ENCODE peak calls at places on chromosome 15, in four cellular contexts. One of them, this sample, is unnamed.

GRCh38 chr15:31476866-31477265 is 150.2 kb downstream of the KLF13 start:
- DNase-seq in suprapubic skin: peak; percentile 40
- DNase-seq in esophagus muscularis mucosa: no peak
- DNase-seq in SK-N-SH: no peak
- DNase-seq in this sample: peak; percentile 6

GRCh38 chr15:63456253-63456652 is 48.1 kb upstream of the USP3 start:
- DNase-seq in suprapubic skin: peak; percentile 34
- DNase-seq in esophagus muscularis mucosa: no peak
- DNase-seq in SK-N-SH: no peak
- DNase-seq in this sample: no peak

GRCh38 chr15:80849308-80849707 is 70.1 kb downstream of the CEMIP start:
- DNase-seq in suprapubic skin: no peak
- DNase-seq in esophagus muscularis mucosa: no peak
- DNase-seq in SK-N-SH: no peak
- DNase-seq in this sample: no peak

GRCh38 chr15:58015565-58015964 is 49.9 kb downstream of the ALDH1A2 start:
- DNase-seq in suprapubic skin: no peak
- DNase-seq in esophagus muscularis mucosa: no peak
- DNase-seq in SK-N-SH: no peak
- DNase-seq in this sample: no peak

GRCh38 chr15:52483712-52484111 is 45.0 kb downstream of the MYO5A start:
- DNase-seq in suprapubic skin: no peak
- DNase-seq in esophagus muscularis mucosa: no peak
- DNase-seq in SK-N-SH: no peak
- DNase-seq in this sample: no peak

GRCh38 chr15:31387483-31388118 is 61.0 kb downstream of the KLF13 start:
- DNase-seq in suprapubic skin: peak; percentile 3
- DNase-seq in esophagus muscularis mucosa: no peak
- DNase-seq in SK-N-SH: peak; percentile 86
- DNase-seq in this sample: no peak

GRCh38 chr15:68739390-68740075 is 81.2 kb downstream of the ANP32A start:
- DNase-seq in suprapubic skin: no peak
- DNase-seq in esophagus muscularis mucosa: no peak
- DNase-seq in SK-N-SH: no peak
- DNase-seq in this sample: no peak

GRCh38 chr15:26087881-26088280 is 224.8 kb upstream of the ATP10A start:
- DNase-seq in suprapubic skin: no peak
- DNase-seq in esophagus muscularis mucosa: no peak
- DNase-seq in SK-N-SH: no peak
- DNase-seq in this sample: no peak

GRCh38 chr15:92395176-92395521 is 1.5 kb downstream of the ST8SIA2 start:
- DNase-seq in suprapubic skin: no peak
- DNase-seq in esophagus muscularis mucosa: no peak
- DNase-seq in SK-N-SH: no peak
- DNase-seq in this sample: no peak

GRCh38 chr15:75123395-75123794 is 78.3 kb upstream of the C15orf39 start:
- DNase-seq in suprapubic skin: no peak
- DNase-seq in esophagus muscularis mucosa: no peak
- DNase-seq in SK-N-SH: no peak
- DNase-seq in this sample: no peak

GRCh38 chr15:78392430-78392829 is 45.6 kb upstream of the IREB2 start:
- DNase-seq in suprapubic skin: no peak
- DNase-seq in esophagus muscularis mucosa: no peak
- DNase-seq in SK-N-SH: peak; percentile 73
- DNase-seq in this sample: peak; percentile 75

GRCh38 chr15:65081270-65081669 is 4.7 kb downstream of the KBTBD13 start:
- DNase-seq in suprapubic skin: no peak
- DNase-seq in esophagus muscularis mucosa: no peak
- DNase-seq in SK-N-SH: no peak
- DNase-seq in this sample: no peak
- TF ChIP-seq CTCF in suprapubic skin: no peak
- TF ChIP-seq CTCF in esophagus muscularis mucosa: no peak
- TF ChIP-seq CTCF in SK-N-SH: no peak
- TF ChIP-seq CTCF in this sample: no peak

GRCh38 chr15:70259030-70259424 is 161.3 kb upstream of the TLE3 start:
- DNase-seq in suprapubic skin: no peak
- DNase-seq in esophagus muscularis mucosa: peak; percentile 94
- DNase-seq in SK-N-SH: no peak
- DNase-seq in this sample: peak; percentile 65

GRCh38 chr15:70260580-70260979 is 162.9 kb upstream of the TLE3 start:
- DNase-seq in suprapubic skin: no peak
- DNase-seq in esophagus muscularis mucosa: no peak
- DNase-seq in SK-N-SH: no peak
- DNase-seq in this sample: no peak

GRCh38 chr15:70261083-70261482 is 163.4 kb upstream of the TLE3 start:
- DNase-seq in suprapubic skin: no peak
- DNase-seq in esophagus muscularis mucosa: no peak
- DNase-seq in SK-N-SH: no peak
- DNase-seq in this sample: no peak

GRCh38 chr15:70259640-70260066 is 161.9 kb upstream of the TLE3 start:
- DNase-seq in suprapubic skin: no peak
- DNase-seq in esophagus muscularis mucosa: no peak
- DNase-seq in SK-N-SH: peak; percentile 61
- DNase-seq in this sample: no peak

GRCh38 chr15:70260096-70260495 is 162.4 kb upstream of the TLE3 start:
- DNase-seq in suprapubic skin: no peak
- DNase-seq in esophagus muscularis mucosa: no peak
- DNase-seq in SK-N-SH: no peak
- DNase-seq in this sample: no peak
- H3K4me1 ChIP-seq in suprapubic skin: peaks cover 25% of the 10 kb centered on the region
- H3K4me1 ChIP-seq in esophagus muscularis mucosa: peaks cover 45% of the 10 kb centered on the region
- H3K4me1 ChIP-seq in SK-N-SH: peaks cover 42% of the 10 kb centered on the region
- H3K4me1 ChIP-seq in this sample: peaks cover 9% of the 10 kb centered on the region

GRCh38 chr15:51227967-51228783 is 110.2 kb downstream of the CYP19A1 start:
- DNase-seq in suprapubic skin: no peak
- DNase-seq in esophagus muscularis mucosa: peak; percentile 80
- DNase-seq in SK-N-SH: no peak
- DNase-seq in this sample: no peak
- TF ChIP-seq POLR2AphosphoS5 in suprapubic skin: no peak
- TF ChIP-seq POLR2AphosphoS5 in esophagus muscularis mucosa: no peak
- TF ChIP-seq POLR2AphosphoS5 in SK-N-SH: no peak
- TF ChIP-seq POLR2AphosphoS5 in this sample: no peak

DNA sequence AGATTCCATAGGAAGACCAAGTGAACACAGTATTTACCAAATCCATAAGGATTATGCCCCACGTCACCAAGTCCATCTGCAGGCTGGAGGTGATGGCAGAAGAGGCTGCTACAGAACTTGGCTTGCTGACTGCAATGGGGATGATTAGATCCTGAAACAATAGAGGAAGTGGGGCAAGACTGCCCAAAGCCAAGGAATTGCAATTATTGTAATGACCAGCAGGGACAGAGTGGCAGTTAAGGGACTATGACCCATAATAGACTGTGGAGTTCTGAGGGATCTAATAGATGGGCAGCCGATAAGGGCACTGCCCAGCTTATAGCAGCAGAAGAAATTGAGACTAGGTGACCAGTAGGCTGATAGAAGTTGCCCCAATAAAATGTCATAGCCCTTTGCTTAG is 108.4 kb downstream of the MINAR1 start:
- DNase-seq in suprapubic skin: no peak
- DNase-seq in esophagus muscularis mucosa: no peak
- DNase-seq in SK-N-SH: no peak
- DNase-seq in this sample: no peak
- TF ChIP-seq CTCF in suprapubic skin: no peak
- TF ChIP-seq CTCF in esophagus muscularis mucosa: no peak
- TF ChIP-seq CTCF in SK-N-SH: peak; percentile 20
- TF ChIP-seq CTCF in this sample: no peak

DNA sequence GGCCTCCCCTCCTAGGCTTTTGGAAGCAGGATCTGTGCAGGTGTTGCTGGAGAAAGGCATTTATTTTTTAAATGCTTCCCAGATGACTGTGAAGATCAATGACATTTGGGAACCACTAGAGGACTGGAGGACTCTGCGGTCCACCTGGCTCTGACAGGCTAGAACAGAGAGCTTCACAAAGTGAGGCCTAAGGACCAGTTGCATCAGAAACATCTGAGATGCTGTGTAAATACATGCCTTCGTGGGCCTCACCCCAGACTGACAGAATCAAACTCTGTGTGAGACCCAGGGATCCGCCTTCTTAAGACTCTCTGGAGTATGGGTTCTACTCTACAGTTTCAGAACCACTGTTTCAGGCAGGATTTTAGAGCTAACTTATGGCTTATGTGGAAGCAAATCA is 105.0 kb upstream of the ICE2 start:
- DNase-seq in suprapubic skin: no peak
- DNase-seq in esophagus muscularis mucosa: no peak
- DNase-seq in SK-N-SH: no peak
- DNase-seq in this sample: no peak
- H3K4me1 ChIP-seq in suprapubic skin: peaks cover 74% of the 10 kb centered on the region
- H3K4me1 ChIP-seq in esophagus muscularis mucosa: peaks cover 79% of the 10 kb centered on the region
- H3K4me1 ChIP-seq in SK-N-SH: no peaks in the 10 kb centered on the region
- H3K4me1 ChIP-seq in this sample: peaks cover 14% of the 10 kb centered on the region

GRCh38 chr15:101172421-101173097 is 79.3 kb downstream of the CHSY1 start:
- DNase-seq in suprapubic skin: peak; percentile 53
- DNase-seq in esophagus muscularis mucosa: no peak
- DNase-seq in SK-N-SH: peak; percentile 74
- DNase-seq in this sample: no peak

GRCh38 chr15:101174152-101174920 is 77.5 kb downstream of the CHSY1 start:
- DNase-seq in suprapubic skin: peak; percentile 73
- DNase-seq in esophagus muscularis mucosa: no peak
- DNase-seq in SK-N-SH: no peak
- DNase-seq in this sample: no peak

GRCh38 chr15:101173233-101174119 is 78.4 kb downstream of the CHSY1 start:
- DNase-seq in suprapubic skin: peak; percentile 56
- DNase-seq in esophagus muscularis mucosa: no peak
- DNase-seq in SK-N-SH: no peak
- DNase-seq in this sample: no peak

GRCh38 chr15:101170568-101171350 is 81.1 kb downstream of the CHSY1 start:
- DNase-seq in suprapubic skin: peak; percentile 68
- DNase-seq in esophagus muscularis mucosa: no peak
- DNase-seq in SK-N-SH: no peak
- DNase-seq in this sample: no peak

DNA sequence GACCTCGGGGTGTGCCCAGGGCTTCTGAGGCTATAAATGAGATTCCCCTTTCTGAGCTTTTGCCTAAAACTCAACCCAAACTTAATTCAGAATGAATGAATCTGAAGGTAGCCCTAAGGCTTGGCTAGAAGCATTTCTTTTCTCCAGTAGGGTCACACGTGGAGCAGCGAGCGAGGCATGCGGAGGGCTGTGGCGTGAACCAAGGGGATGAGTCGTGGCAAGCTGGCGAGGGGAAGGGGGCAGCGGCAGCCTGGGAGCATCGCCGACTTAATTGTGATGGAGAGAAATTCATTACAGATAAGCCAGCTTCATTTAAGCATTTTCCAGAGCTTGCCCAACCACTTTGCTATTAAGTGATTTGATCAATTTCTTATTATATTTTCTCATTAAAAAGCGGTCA is 79.9 kb downstream of the CHSY1 start:
- DNase-seq in suprapubic skin: no peak
- DNase-seq in esophagus muscularis mucosa: no peak
- DNase-seq in SK-N-SH: peak; percentile 73
- DNase-seq in this sample: no peak
- TF ChIP-seq POLR2AphosphoS5 in suprapubic skin: no peak
- TF ChIP-seq POLR2AphosphoS5 in esophagus muscularis mucosa: no peak
- TF ChIP-seq POLR2AphosphoS5 in SK-N-SH: no peak
- TF ChIP-seq POLR2AphosphoS5 in this sample: no peak

DNA sequence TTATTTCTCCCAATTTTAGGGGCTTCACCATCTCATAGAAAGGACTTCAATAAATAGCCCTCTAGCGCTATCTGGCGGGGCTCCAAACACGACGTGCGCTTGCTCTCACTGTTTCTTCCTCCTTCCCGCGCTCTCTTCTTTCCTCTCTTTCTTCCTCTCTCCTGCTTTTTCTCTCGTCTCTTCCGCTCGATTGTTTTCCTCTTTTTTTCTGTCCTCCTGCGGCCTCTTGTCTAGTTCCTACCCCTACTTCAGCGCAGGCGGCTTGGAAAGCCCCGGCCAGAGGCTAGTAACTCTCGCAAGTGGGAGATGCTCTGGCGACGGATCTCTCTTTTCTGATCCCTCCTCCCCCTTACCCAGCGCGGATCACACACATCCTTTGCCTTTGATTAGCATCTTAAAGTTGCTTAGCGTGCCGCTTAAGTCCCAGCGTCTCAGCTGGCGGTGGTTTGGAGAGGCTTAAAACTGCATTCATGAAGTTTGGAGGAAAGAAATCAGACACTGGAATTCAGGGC is 6.2 kb upstream of the MEIS2 start:
- DNase-seq in suprapubic skin: no peak
- DNase-seq in esophagus muscularis mucosa: no peak
- DNase-seq in SK-N-SH: no peak
- DNase-seq in this sample: no peak
- TF ChIP-seq CTCF in suprapubic skin: no peak
- TF ChIP-seq CTCF in esophagus muscularis mucosa: peak; percentile 17
- TF ChIP-seq CTCF in SK-N-SH: peak; percentile 61
- TF ChIP-seq CTCF in this sample: no peak